ENCODE peak calls at places on chromosomes 7 and 10, in six cellular contexts. D is psoas muscle, J is OCI-LY7, G is brain microvascular endothelial cell, W is dorsolateral prefrontal cortex, Z is A673. F is an unnamed sample.
A peak's percentile ranks its signal among the peaks of the same experiment; 100 is the strongest.

GRCh38 chr10:131174211-131174565 is 137.3 kb downstream of the TCERG1L start:
- DNase-seq in J (no peak), Z (no peak), W (no peak), G (no peak), D (no peak), F (no peak)

GRCh38 chr7:47092331-47092730 is 489.6 kb downstream of the TNS3 start:
- DNase-seq in J (no peak), W (no peak), Z (no peak), G (no peak), D (no peak), F (no peak)

GRCh38 chr7:151017953-151018420 is 6.3 kb downstream of the ATG9B start:
- DNase-seq in W (peak; percentile 59), J (peak; percentile 72), D (peak; percentile 69), Z (peak; percentile 78), G (peak; percentile 35), F (no peak)

GRCh38 chr7:15684834-15685233 is 1.6 kb downstream of the MEOX2 start:
- DNase-seq in Z (peak; percentile 4), G (no peak), J (no peak), W (no peak), D (peak; percentile 31), F (no peak)

GRCh38 chr7:138745189-138745588 is 44.0 kb upstream of the SVOPL start:
- DNase-seq in J (no peak), Z (no peak), W (no peak), D (no peak), G (no peak), F (no peak)

GRCh38 chr10:20254078-20254477 is 437.8 kb downstream of the PLXDC2 start:
- DNase-seq in J (no peak), W (no peak), Z (no peak), G (no peak), D (no peak), F (no peak)

GRCh38 chr10:78408671-78409472 is 375.2 kb downstream of the RPS24 start:
- DNase-seq in Z (no peak), D (peak; percentile 77), J (no peak), W (peak; percentile 36), G (no peak), F (no peak)

GRCh38 chr10:49698679-49699078 is 19.2 kb downstream of the C10orf53 start:
- DNase-seq in J (no peak), W (no peak), D (no peak), G (no peak), Z (no peak), F (no peak)

GRCh38 chr7:921071-921461 is 33.4 kb downstream of the ADAP1 start:
- DNase-seq in D (peak; percentile 13), Z (no peak), G (no peak), W (peak; percentile 13), J (no peak), F (no peak)

GRCh38 chr7:159144756-159145543 is at the start of gene VIPR2:
- DNase-seq in Z (no peak), G (no peak), J (no peak), D (peak; percentile 46), W (no peak), F (no peak)

GRCh38 chr7:128408709-128409434 is 910 bp downstream of the IMPDH1 start:
- DNase-seq in W (no peak), G (no peak), Z (peak; percentile 41), J (no peak), D (no peak), F (no peak)

GRCh38 chr10:69065406-69066361 is 22.2 kb upstream of the SRGN start:
- DNase-seq in J (no peak), W (no peak), G (peak; percentile 86), D (peak; percentile 51), Z (no peak), F (no peak)

GRCh38 chr7:81159402-81159801 is 240.6 kb upstream of the SEMA3C start:
- DNase-seq in Z (no peak), W (no peak), D (no peak), G (peak; percentile 29), J (no peak), F (no peak)

GRCh38 chr10:5094265-5095205 is at the start of gene AKR1C3:
- DNase-seq in J (peak; percentile 2), W (no peak), D (no peak), Z (peak; percentile 89), G (peak; percentile 29), F (peak; percentile 38)

GRCh38 chr10:46228076-46229071 is 58.4 kb upstream of the ANTXRL start:
- DNase-seq in W (peak; percentile 63), Z (peak; percentile 78), J (peak; percentile 61), D (peak; percentile 54), G (peak; percentile 68), F (peak; percentile 50)

GRCh38 chr10:112954974-112955735 is 5.1 kb downstream of the TCF7L2 start:
- DNase-seq in J (no peak), W (no peak), Z (no peak), D (no peak), G (no peak), F (no peak)
- H3K27ac ChIP-seq in J (no peak overlapping the region), W (peak overlapping the region; percentile 23), Z (no peak overlapping the region), D (peak overlapping the region; percentile 57), G (peak overlapping the region; percentile 29), F (peak overlapping the region; percentile 77)

GRCh38 chr10:132576671-132577349 is 39.2 kb downstream of the INPP5A start:
- DNase-seq in D (no peak), J (no peak), Z (no peak), W (no peak), G (no peak), F (no peak)

GRCh38 chr10:132577350-132578005 is 39.9 kb downstream of the INPP5A start:
- DNase-seq in J (no peak), Z (no peak), W (peak; percentile 55), D (no peak), G (no peak), F (no peak)

GRCh38 chr10:132578287-132578951 is 40.8 kb downstream of the INPP5A start:
- DNase-seq in G (no peak), Z (no peak), W (no peak), J (no peak), D (no peak), F (no peak)

GRCh38 chr10:132574288-132574687 is 36.7 kb downstream of the INPP5A start:
- DNase-seq in J (no peak), G (no peak), W (no peak), D (no peak), Z (no peak), F (no peak)

DNA sequence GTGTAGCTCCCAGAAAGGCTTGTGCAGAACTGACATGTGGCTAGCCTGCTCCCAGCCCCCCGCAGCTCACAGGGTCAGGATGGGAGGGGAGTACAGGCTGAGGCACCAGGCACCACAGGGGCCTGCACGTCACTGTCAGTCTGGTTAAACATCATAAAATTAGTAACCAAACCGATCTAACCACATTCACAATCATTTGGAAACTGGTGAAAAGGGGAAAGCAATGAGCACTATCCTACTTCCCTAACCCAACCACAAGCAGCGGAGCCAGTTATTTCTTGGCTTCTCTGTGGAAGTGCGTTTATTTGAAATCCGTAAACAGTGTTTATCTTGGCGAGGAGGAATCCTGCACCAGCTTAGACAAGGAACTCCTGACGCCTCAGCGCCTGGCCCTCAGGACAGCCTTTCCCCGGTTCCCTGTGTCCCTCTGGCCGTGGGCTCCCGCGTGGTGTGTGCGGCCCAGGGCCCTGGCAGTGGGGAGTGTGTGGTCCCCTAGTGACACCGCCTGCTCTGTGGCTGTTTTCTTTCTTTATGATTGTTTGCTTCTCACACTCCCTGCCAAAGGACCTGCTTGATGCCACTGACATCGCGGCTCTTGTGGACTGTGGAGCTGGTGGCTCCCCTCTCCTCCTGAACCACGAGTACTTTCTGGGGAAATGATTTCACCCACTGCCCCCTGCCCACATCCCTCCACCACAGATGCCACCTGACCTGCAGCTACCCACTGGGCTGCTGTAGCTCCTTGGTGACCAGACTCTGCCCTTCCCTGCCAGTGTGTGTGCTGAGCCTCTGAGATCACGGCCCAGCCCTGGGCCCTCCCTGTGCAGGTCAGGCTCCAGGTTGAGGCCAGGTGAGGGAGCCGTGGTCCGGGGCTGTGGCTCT is 38.0 kb downstream of the INPP5A start:
- DNase-seq in J (no peak), G (peak; percentile 86), Z (no peak), W (no peak), D (no peak), F (peak; percentile 65)
- H3K4me3 ChIP-seq in J (no peak overlapping the region), G (no peak overlapping the region), Z (no peak overlapping the region), W (no peak overlapping the region), D (no peak overlapping the region), F (no peak overlapping the region)

GRCh38 chr7:44267178-44267577 is 58.2 kb downstream of the CAMK2B start:
- DNase-seq in G (no peak), J (no peak), W (no peak), D (no peak), Z (no peak), F (no peak)
- H3K27ac ChIP-seq in G (no peak overlapping the region), J (no peak overlapping the region), W (peak overlapping the region; percentile 86), D (no peak overlapping the region), Z (no peak overlapping the region), F (no peak overlapping the region)

GRCh38 chr7:155216475-155217272 is 81.0 kb upstream of the INSIG1 start:
- DNase-seq in W (no peak), G (no peak), D (no peak), J (no peak), Z (no peak), F (no peak)
- H3K4me3 ChIP-seq in W (no peak overlapping the region), G (no peak overlapping the region), D (no peak overlapping the region), J (no peak overlapping the region), Z (no peak overlapping the region), F (no peak overlapping the region)

DNA sequence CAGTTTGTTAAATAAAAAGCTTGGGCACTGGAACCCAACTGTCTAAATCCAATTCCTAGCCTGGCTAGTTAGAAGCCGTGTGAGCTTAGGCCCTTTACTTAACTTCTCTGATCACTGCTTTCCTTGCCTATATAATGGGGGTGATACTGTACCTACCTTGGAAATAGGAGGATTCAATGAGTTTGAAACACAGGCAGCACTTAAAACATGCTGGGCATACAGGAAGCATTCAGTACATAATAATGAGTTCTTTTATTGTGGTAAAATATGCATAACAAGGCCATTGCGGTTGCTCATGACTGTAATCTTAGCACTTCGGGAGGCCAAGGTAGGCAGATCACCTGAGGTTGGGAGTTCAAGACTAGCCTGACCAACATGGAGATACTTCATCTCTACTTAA is 47.4 kb upstream of the SEPHS1 start:
- DNase-seq in Z (no peak), G (no peak), J (no peak), W (no peak), D (no peak), F (no peak)
- H3K27ac ChIP-seq in Z (no peak overlapping the region), G (no peak overlapping the region), J (no peak overlapping the region), W (no peak overlapping the region), D (no peak overlapping the region), F (no peak overlapping the region)

DNA sequence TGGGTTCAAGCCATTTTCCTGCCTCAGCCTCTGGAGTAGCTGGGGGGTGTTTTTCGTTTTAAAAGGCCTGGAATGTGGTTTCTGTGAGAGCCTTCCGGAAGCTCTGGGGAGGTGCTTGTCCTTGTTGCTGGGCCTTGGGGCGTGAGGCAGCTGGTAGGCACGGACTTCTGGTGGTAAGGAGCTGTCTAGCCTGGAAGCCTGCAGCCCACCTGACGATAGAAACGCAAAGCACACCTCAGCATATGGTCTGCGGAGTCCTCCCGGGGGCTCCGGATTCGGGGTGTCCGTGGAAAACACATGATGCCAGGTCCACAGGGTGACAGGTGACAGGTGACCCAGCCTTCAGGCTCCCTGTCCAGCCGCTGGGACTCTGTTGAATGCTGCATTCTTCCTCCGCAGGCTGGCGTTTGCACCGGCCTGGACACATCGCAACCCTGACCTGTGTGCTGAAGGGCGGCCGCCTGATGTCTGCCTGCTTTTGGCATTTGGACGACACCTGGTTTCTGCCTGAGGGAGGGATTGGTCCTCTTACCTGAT is 37.3 kb downstream of the INPP5A start:
- DNase-seq in W (no peak), J (no peak), D (no peak), Z (no peak), G (peak; percentile 54), F (no peak)
- H3K4me3 ChIP-seq in W (no peak overlapping the region), J (no peak overlapping the region), D (no peak overlapping the region), Z (no peak overlapping the region), G (no peak overlapping the region), F (no peak overlapping the region)

GRCh38 chr10:89643431-89643811 is 1.6 kb downstream of the PANK1 start:
- DNase-seq in J (no peak), Z (no peak), G (no peak), D (no peak), W (no peak), F (no peak)
- H3K27ac ChIP-seq in J (peak overlapping the region; percentile 71), Z (peak overlapping the region; percentile 66), G (no peak overlapping the region), D (peak overlapping the region; percentile 93), W (peak overlapping the region; percentile 94), F (no peak overlapping the region)